ENCODE peak calls at places on chromosomes 13 and 19, in seven cellular contexts. X is PC-3, F is AG09309, E is endodermal cell, Z is activated T-helper 1 cell treated with Interleukin-2 at 50 U/mL for 16 hours, U is GM03348, S is AML-193. I is an unnamed sample.

GRCh38 chr13:97434417-97435296 is 688 bp downstream of the RAP2A start:
- DNase-seq in X (peak), F (no peak), E (peak), Z (peak), U (peak), S (peak), I (peak)

GRCh38 chr13:54875111-54875510 is 1846.5 kb downstream of the OLFM4 start:
- DNase-seq in X (no peak), F (no peak), E (no peak), Z (no peak), U (no peak), S (no peak), I (no peak)

GRCh38 chr13:98322091-98322718 is 145.1 kb upstream of the RNF113B start:
- DNase-seq in X (no peak), F (no peak), E (no peak), Z (no peak), U (no peak), S (no peak), I (no peak)

GRCh38 chr13:53151692-53152421 is 123.2 kb downstream of the OLFM4 start:
- DNase-seq in X (no peak), F (no peak), E (peak), Z (no peak), U (peak), S (peak), I (no peak)

GRCh38 chr13:97848886-97849285 is 104.6 kb upstream of the IPO5 start:
- DNase-seq in X (no peak), F (no peak), E (no peak), Z (no peak), U (no peak), S (no peak), I (no peak)

GRCh38 chr13:51801631-51802099 is 2.3 kb downstream of the DHRS12 start:
- DNase-seq in X (peak), F (no peak), E (no peak), Z (no peak), U (peak), S (no peak), I (peak)

GRCh38 chr13:100523994-100524393 is 64.6 kb downstream of the GGACT start:
- DNase-seq in X (no peak), F (no peak), E (peak), Z (no peak), U (no peak), S (no peak), I (no peak)

GRCh38 chr19:57656346-57656745 is 12.4 kb upstream of the ZSCAN4 start:
- DNase-seq in X (peak), F (no peak), E (no peak), Z (no peak), U (no peak), S (no peak), I (no peak)

GRCh38 chr19:50777830-50778303 is 7.6 kb downstream of the GPR32 start:
- DNase-seq in X (no peak), F (no peak), E (peak), Z (no peak), U (no peak), S (no peak), I (peak)

GRCh38 chr13:50911937-50912624 is 2.5 kb downstream of the RNASEH2B start:
- DNase-seq in X (peak), F (peak), E (peak), Z (peak), U (peak), S (peak), I (peak)

GRCh38 chr19:593505-593904 is 3.8 kb downstream of the HCN2 start:
- DNase-seq in X (no peak), F (no peak), E (no peak), Z (no peak), U (no peak), S (no peak), I (no peak)

GRCh38 chr19:13621413-13621812 is 115.1 kb upstream of the CACNA1A start:
- DNase-seq in X (peak), F (peak), E (peak), Z (no peak), U (peak), S (no peak), I (peak)

GRCh38 chr19:48970923-48971395 is 5.8 kb downstream of the FTL start:
- DNase-seq in X (peak), F (no peak), E (peak), Z (peak), U (peak), S (peak), I (peak)

I was measured in osteoblast.